ENCODE peak calls at places on chromosome 17, in eight cellular contexts. D, A, X, Q, T, R, B and W are unnamed samples.
A peak's percentile ranks its signal among the peaks of the same experiment; 100 is the strongest.

GRCh38 chr17:37543527-37544122 is 53.9 kb downstream of the DUSP14 start:
- DNase-seq in B (no peak), D (no peak), T (no peak), X (no peak), R (no peak), Q (no peak), A (no peak), W (no peak)

GRCh38 chr17:74736423-74737298 is at the start of gene RAB37:
- DNase-seq in B (peak; percentile 99), D (peak; percentile 84), X (peak; percentile 47), R (peak; percentile 82), T (peak; percentile 67), Q (no peak), A (peak; percentile 87), W (peak; percentile 82)

GRCh38 chr17:3804503-3804931 is 3.5 kb upstream of the ITGAE start:
- DNase-seq in X (no peak), B (peak; percentile 58), D (no peak), T (no peak), A (no peak), Q (no peak), R (no peak), W (no peak)

GRCh38 chr17:9908649-9909042 is 3.6 kb upstream of the RCVRN start:
- DNase-seq in T (no peak), R (no peak), Q (no peak), B (no peak), X (no peak), A (no peak), D (no peak), W (no peak)

GRCh38 chr17:3843935-3844516 is 2.0 kb downstream of the NCBP3 start:
- DNase-seq in A (peak; percentile 87), Q (no peak), B (peak; percentile 59), X (peak; percentile 56), R (peak; percentile 49), D (peak; percentile 81), T (peak; percentile 20), W (no peak)

GRCh38 chr17:3802461-3803307 is 1.7 kb upstream of the ITGAE start:
- DNase-seq in A (no peak), Q (no peak), D (no peak), R (no peak), B (peak; percentile 100), X (no peak), T (no peak), W (no peak)

GRCh38 chr17:55285340-55286301 is 20.9 kb downstream of the HLF start:
- DNase-seq in A (no peak), X (no peak), D (no peak), T (no peak), R (no peak), B (peak; percentile 99), Q (no peak), W (no peak)

GRCh38 chr17:5499790-5500189 is 13.4 kb downstream of the MIS12 start:
- DNase-seq in T (no peak), B (no peak), X (no peak), R (peak; percentile 78), A (no peak), Q (no peak), D (peak; percentile 72), W (no peak)

GRCh38 chr17:62188713-62189112 is 123.6 kb upstream of the MED13 start:
- DNase-seq in X (no peak), Q (no peak), D (no peak), T (no peak), R (no peak), A (peak; percentile 45), B (peak; percentile 62), W (no peak)

GRCh38 chr17:55295411-55296170 is 30.8 kb downstream of the HLF start:
- DNase-seq in Q (peak; percentile 45), D (peak; percentile 79), R (peak; percentile 76), A (peak; percentile 90), B (peak; percentile 77), T (peak; percentile 81), X (peak; percentile 57), W (peak; percentile 37)

GRCh38 chr17:73510981-73511442 is 133.2 kb downstream of the SDK2 start:
- DNase-seq in A (no peak), Q (no peak), B (no peak), R (peak; percentile 48), X (no peak), T (no peak), D (no peak), W (no peak)
- H3K27ac ChIP-seq in A (no peak overlapping the region), Q (no peak overlapping the region), B (no peak overlapping the region), R (no peak overlapping the region), X (no peak overlapping the region), T (no peak overlapping the region), D (no peak overlapping the region), W (no peak overlapping the region)

DNA sequence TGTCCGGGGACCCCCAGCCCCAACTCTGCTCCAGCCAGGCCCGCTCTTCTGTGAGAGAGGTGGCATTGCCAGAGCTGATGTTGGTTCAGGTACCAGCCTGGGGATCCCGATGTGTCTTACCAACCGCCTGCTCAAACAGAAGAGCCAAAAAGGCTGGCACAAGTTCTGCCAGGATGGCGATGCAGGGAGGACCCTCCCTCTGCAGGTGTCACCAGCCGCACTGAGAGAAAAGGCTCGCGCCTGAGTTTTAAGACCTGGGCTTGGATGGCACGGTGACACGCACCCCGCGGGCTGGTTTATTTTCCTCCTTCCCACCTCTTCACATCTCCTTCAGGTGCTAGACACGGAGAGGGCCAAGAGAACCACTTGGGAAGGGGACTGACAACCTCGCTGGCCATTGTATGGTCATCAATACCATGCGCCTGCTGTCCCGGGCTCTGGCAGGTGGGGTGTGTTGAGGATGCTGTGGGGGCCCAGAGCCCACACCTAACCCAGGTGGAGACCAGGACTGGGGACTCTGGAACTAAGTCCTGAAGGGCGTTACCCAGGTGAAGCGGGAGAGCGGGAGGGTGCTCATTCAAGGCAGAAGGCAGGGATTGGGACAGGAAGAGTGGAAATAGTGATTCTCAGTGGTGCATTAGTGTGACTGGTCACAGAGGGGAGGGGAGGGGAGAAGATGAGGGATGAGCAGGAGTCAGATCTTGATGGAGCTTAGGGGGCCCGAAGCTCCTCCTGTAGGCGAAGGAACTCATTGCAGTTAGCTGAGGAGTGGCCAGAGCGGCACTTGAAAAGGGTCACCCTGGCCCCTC is 16.3 kb downstream of the FOXJ1 start:
- DNase-seq in X (no peak), T (peak; percentile 59), D (peak; percentile 80), B (no peak), R (peak; percentile 52), A (peak; percentile 76), Q (no peak), W (no peak)
- TF ChIP-seq CTCF in X (peak; percentile 62), T (peak; percentile 72), D (peak; percentile 38), B (peak; percentile 48), R (peak; percentile 48), A (no peak), Q (no peak), W (no peak)

GRCh38 chr17:6708357-6708961 is 4.7 kb downstream of the SLC13A5 start:
- DNase-seq in D (no peak), B (no peak), X (no peak), Q (no peak), T (no peak), A (no peak), R (no peak), W (no peak)
- TF ChIP-seq REST in D (no peak), B (no peak), X (no peak), Q (no peak), T (no peak), A (no peak), R (no peak), W (no peak)

DNA sequence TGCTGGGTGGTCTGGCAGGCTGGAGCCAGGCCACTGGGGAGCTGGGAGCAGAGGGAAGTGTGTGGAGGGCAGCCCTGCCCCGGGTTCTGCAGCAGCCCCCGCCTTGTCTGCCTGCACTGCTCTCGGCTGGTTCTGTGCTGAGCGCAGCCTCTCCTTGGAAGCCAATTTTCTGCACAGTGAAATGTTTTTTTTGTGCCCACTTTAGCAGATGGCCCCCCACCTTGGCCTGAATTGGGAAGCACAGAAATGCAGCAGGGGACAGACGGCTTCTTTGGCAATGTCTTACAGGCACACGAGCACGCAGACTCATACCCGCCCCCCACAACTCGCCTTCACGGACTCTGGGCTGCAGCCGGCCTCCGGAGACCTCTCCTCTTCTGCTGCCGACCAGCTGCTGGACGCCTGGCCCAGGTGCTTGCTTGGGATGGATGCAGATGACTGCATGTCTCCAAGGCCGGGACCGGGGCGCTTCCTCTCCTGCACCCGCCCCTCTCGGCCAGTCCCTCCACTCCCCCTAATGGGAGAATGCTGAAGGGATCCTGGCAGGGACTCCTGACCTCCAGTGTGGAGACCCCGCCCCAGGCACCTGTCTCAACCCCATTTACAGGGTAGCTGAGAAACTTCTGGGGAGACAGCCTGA is 14.8 kb downstream of the NPTX1 start:
- DNase-seq in X (no peak), A (no peak), T (no peak), Q (no peak), R (no peak), B (no peak), D (peak; percentile 51), W (no peak)
- H3K27ac ChIP-seq in X (no peak overlapping the region), A (no peak overlapping the region), T (no peak overlapping the region), Q (no peak overlapping the region), R (no peak overlapping the region), B (no peak overlapping the region), D (no peak overlapping the region), W (no peak overlapping the region)

GRCh38 chr17:58317421-58318064 is 11.1 kb downstream of the TSPOAP1 start:
- DNase-seq in Q (peak; percentile 45), D (peak; percentile 77), B (peak; percentile 75), A (peak; percentile 92), R (peak; percentile 81), X (peak; percentile 72), T (no peak), W (no peak)
- TF ChIP-seq CTCF in Q (peak; percentile 86), D (peak; percentile 64), B (peak; percentile 99), A (peak; percentile 96), R (peak; percentile 74), X (peak; percentile 99), T (peak; percentile 79), W (peak; percentile 85)

GRCh38 chr17:41530062-41531048 is 2.2 kb upstream of the KRT19 start:
- DNase-seq in R (peak; percentile 93), X (peak; percentile 86), B (peak; percentile 85), Q (no peak), T (peak; percentile 88), A (peak; percentile 89), D (no peak), W (no peak)
- TF ChIP-seq REST in R (peak; percentile 78), X (no peak), B (no peak), Q (no peak), T (no peak), A (no peak), D (no peak), W (no peak)